ENCODE peak calls at places on chromosome 20, in five cellular contexts. I, W, Q, Y and K are unnamed samples.
A peak's percentile ranks its signal among the peaks of the same experiment; 100 is the strongest.

GRCh38 chr20:60512436-60512835 is 554.2 kb downstream of the CDH26 start:
- DNase-seq in I (no peak), W (no peak), Q (peak; percentile 1), Y (no peak), K (no peak)

GRCh38 chr20:17854307-17854903 is 114.2 kb downstream of the SNX5 start:
- DNase-seq in I (no peak), W (peak; percentile 44), Q (peak; percentile 52), Y (peak; percentile 39), K (no peak)

GRCh38 chr20:32674362-32674789 is 635 bp upstream of the C20orf203 start:
- DNase-seq in I (peak; percentile 83), W (peak; percentile 52), Q (peak; percentile 72), Y (peak; percentile 66), K (no peak)

GRCh38 chr20:43271980-43272379 is 82.3 kb upstream of the PTPRT start:
- DNase-seq in I (no peak), W (no peak), Q (no peak), Y (no peak), K (no peak)

GRCh38 chr20:24653306-24653705 is 183.9 kb downstream of the SYNDIG1 start:
- DNase-seq in I (no peak), W (no peak), Q (peak; percentile 35), Y (peak; percentile 78), K (no peak)

GRCh38 chr20:24612799-24613775 is 143.7 kb downstream of the SYNDIG1 start:
- DNase-seq in I (no peak), W (no peak), Q (no peak), Y (no peak), K (no peak)

GRCh38 chr20:2178328-2179232 is 77.0 kb downstream of the STK35 start:
- DNase-seq in I (no peak), W (no peak), Q (no peak), Y (no peak), K (no peak)

GRCh38 chr20:7935027-7935551 is 5.2 kb downstream of the HAO1 start:
- DNase-seq in I (no peak), W (no peak), Q (no peak), Y (no peak), K (no peak)

GRCh38 chr20:43827940-43828562 is 86.6 kb upstream of the TOX2 start:
- DNase-seq in I (no peak), W (no peak), Q (no peak), Y (no peak), K (no peak)

GRCh38 chr20:58944610-58945009 is 36.4 kb upstream of the NELFCD start:
- DNase-seq in I (peak; percentile 80), W (no peak), Q (no peak), Y (peak; percentile 70), K (no peak)

GRCh38 chr20:56995635-56996075 is 270.8 kb downstream of the BMP7 start:
- DNase-seq in I (peak; percentile 75), W (peak; percentile 75), Q (peak; percentile 34), Y (peak; percentile 36), K (no peak)

GRCh38 chr20:50120935-50121693 is 8.2 kb upstream of the UBE2V1 start:
- DNase-seq in I (peak; percentile 84), W (peak; percentile 29), Q (peak; percentile 75), Y (peak; percentile 82), K (peak; percentile 86)

GRCh38 chr20:51860015-51860882 is 57.9 kb upstream of the SALL4 start:
- DNase-seq in I (no peak), W (peak; percentile 16), Q (peak; percentile 34), Y (peak; percentile 60), K (no peak)

GRCh38 chr20:54067606-54068174 is 2.7 kb downstream of the BCAS1 start:
- DNase-seq in I (peak; percentile 97), W (no peak), Q (peak; percentile 57), Y (peak; percentile 98), K (no peak)

GRCh38 chr20:23132930-23133559 is 46.9 kb upstream of the CD93 start:
- DNase-seq in I (no peak), W (no peak), Q (no peak), Y (no peak), K (peak; percentile 82)

GRCh38 chr20:63099426-63100267 is 92.9 kb upstream of the BHLHE23 start:
- DNase-seq in I (no peak), W (peak; percentile 1), Q (no peak), Y (peak; percentile 20), K (peak; percentile 58)

GRCh38 chr20:51354769-51355319 is 187.7 kb downstream of the NFATC2 start:
- DNase-seq in I (no peak), W (no peak), Q (no peak), Y (peak; percentile 45), K (no peak)